ENCODE peak calls at places on chromosome 13, in six cellular contexts. F is GM12878, O is HCT116, T is K562, V is HepG2, M is H1. D is an unnamed sample. For H3K36me3, the result is how much of the 10 kb centered on the place peaks cover.

GRCh38 chr13:87094646-87095045 is 576.5 kb upstream of the SLITRK5 start:
- DNase-seq in M (no peak), F (no peak), T (no peak), V (no peak), O (no peak), D (no peak)

GRCh38 chr13:98105929-98106336 is 37.0 kb upstream of the FARP1 start:
- DNase-seq in F (no peak), V (peak), M (no peak), O (no peak), T (peak), D (no peak)

GRCh38 chr13:26679945-26680516 is 80.6 kb downstream of the GPR12 start:
- DNase-seq in M (no peak), O (no peak), V (no peak), F (no peak), T (no peak), D (no peak)

GRCh38 chr13:77988355-77988754 is 69.7 kb upstream of the EDNRB start:
- DNase-seq in O (no peak), M (no peak), T (no peak), V (no peak), F (no peak), D (no peak)

GRCh38 chr13:23963947-23964346 is 66.6 kb upstream of the C1QTNF9B start:
- DNase-seq in T (no peak), O (no peak), V (no peak), M (no peak), F (no peak), D (no peak)

GRCh38 chr13:78012046-78012445 is 93.4 kb upstream of the EDNRB start:
- DNase-seq in V (no peak), M (no peak), O (no peak), F (no peak), T (no peak), D (no peak)

GRCh38 chr13:24693862-24694471 is 13.8 kb downstream of the ATP12A start:
- DNase-seq in M (peak), F (no peak), O (peak), T (peak), V (peak), D (no peak)

GRCh38 chr13:19052931-19053330 is 128.7 kb downstream of the TUBA3C start:
- DNase-seq in T (no peak), F (no peak), M (no peak), O (no peak), V (no peak), D (no peak)

GRCh38 chr13:29892149-29892548 is 41.7 kb upstream of the UBL3 start:
- DNase-seq in F (no peak), O (no peak), T (no peak), M (no peak), V (no peak), D (no peak)

GRCh38 chr13:50127726-50128291 is 112.6 kb downstream of the KCNRG start:
- DNase-seq in T (no peak), O (no peak), M (peak), F (no peak), V (no peak), D (no peak)

GRCh38 chr13:79775830-79776229 is 294.9 kb downstream of the NDFIP2 start:
- DNase-seq in V (peak), M (no peak), O (peak), T (no peak), F (no peak), D (peak)

GRCh38 chr13:99626461-99627082 is 125.3 kb downstream of the TM9SF2 start:
- DNase-seq in M (no peak), O (peak), T (no peak), F (no peak), V (no peak), D (no peak)

GRCh38 chr13:85900521-85900920 is 101.3 kb upstream of the SLITRK6 start:
- DNase-seq in M (no peak), V (no peak), O (no peak), T (no peak), F (no peak), D (no peak)

GRCh38 chr13:111186305-111186930 is 71.3 kb downstream of the ARHGEF7 start:
- DNase-seq in T (no peak), O (no peak), V (no peak), M (no peak), F (no peak), D (no peak)
- TF ChIP-seq ZNF274 in T (no peak), O (no peak), V (no peak), M (no peak), F (no peak), D (no peak)

GRCh38 chr13:40940841-40941240 is 78.3 kb downstream of the ELF1 start:
- DNase-seq in V (no peak), M (no peak), T (no peak), F (no peak), O (no peak), D (no peak)
- H3K36me3 ChIP-seq in V (under half), M (under half), T (half or more), F (under half), O (under half), D (under half)

DNA sequence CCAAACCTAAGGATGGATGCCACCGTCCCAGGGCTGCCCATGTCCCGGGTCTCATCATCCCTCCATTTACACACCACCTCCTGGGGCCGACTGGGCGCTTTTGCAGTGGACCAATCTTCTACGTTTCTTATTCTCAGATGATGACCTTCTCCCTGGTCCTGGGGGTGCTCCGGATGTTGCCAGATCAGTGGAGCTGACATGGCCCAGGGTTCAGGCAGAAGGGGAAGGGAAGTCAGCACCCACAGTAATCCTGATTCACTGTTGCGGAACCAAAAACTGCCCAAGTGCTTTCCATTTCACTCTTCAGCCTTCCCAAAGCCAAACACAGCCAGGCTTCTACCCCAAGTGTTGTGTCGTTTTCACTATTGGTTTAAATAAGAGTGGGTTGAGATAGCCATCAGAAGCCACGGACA is 29.8 kb downstream of the RAB20 start:
- DNase-seq in T (no peak), V (no peak), M (no peak), F (no peak), O (no peak), D (no peak)
- TF ChIP-seq ZNF274 in T (no peak), V (no peak), M (no peak), F (no peak), O (no peak), D (no peak)

GRCh38 chr13:33138441-33138840 is 122.2 kb downstream of the KL start:
- DNase-seq in T (no peak), F (no peak), V (no peak), M (no peak), O (no peak), D (no peak)
- H3K36me3 ChIP-seq in T (under half), F (under half), V (under half), M (under half), O (under half), D (under half)

GRCh38 chr13:33543631-33544030 is 258.1 kb upstream of the STARD13 start:
- DNase-seq in T (no peak), O (no peak), M (no peak), F (no peak), V (no peak), D (no peak)
- TF ChIP-seq ZNF274 in T (no peak), O (no peak), M (no peak), F (no peak), V (no peak), D (no peak)

DNA sequence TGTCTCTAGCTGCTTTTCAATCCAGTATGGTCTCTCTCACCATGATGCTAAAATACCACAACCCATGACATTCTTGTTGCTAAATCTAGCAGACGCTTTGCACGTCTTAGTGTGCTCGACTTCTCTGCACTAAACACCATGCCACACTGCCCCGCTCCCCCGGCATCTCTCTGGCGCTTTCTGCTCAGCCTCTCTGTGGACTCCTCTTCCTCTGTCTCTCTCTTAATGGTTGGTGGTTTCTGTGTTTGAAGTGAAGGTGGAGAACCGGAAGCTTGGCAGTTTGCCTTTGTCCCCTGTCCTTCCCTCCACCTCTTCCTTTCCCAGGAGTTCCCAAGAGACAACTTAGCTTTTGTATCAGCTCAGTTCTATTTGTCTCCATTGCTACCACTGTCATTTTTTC is 8.8 kb downstream of the ERCC5 start:
- DNase-seq in M (no peak), O (no peak), F (no peak), V (no peak), T (no peak), D (no peak)
- H3K36me3 ChIP-seq in M (under half), O (under half), F (under half), V (under half), T (half or more), D (under half)

GRCh38 chr13:20360041-20360491 is 127.9 kb upstream of the GJB6 start:
- DNase-seq in F (no peak), V (no peak), M (no peak), O (no peak), T (no peak), D (no peak)

GRCh38 chr13:20358022-20358421 is 125.9 kb upstream of the GJB6 start:
- DNase-seq in T (no peak), O (no peak), F (no peak), V (no peak), M (no peak), D (no peak)

GRCh38 chr13:20356437-20356836 is 124.3 kb upstream of the GJB6 start:
- DNase-seq in O (no peak), T (no peak), M (no peak), F (no peak), V (no peak), D (no peak)

GRCh38 chr13:20360835-20361412 is 128.8 kb upstream of the GJB6 start:
- DNase-seq in O (no peak), F (no peak), T (no peak), M (no peak), V (no peak), D (no peak)

GRCh38 chr13:20359335-20359734 is 127.2 kb upstream of the GJB6 start:
- DNase-seq in F (no peak), V (peak), O (peak), T (no peak), M (no peak), D (no peak)
- TF ChIP-seq ZNF274 in F (no peak), V (no peak), O (no peak), T (no peak), M (no peak), D (no peak)

GRCh38 chr13:41071775-41072174 is 10.5 kb downstream of the WBP4 start:
- DNase-seq in V (no peak), T (no peak), M (no peak), F (no peak), O (no peak), D (no peak)

GRCh38 chr13:41077475-41077874 is 16.2 kb downstream of the WBP4 start:
- DNase-seq in O (no peak), T (no peak), V (no peak), M (no peak), F (no peak), D (no peak)

GRCh38 chr13:41075034-41075433 is 13.7 kb downstream of the WBP4 start:
- DNase-seq in V (no peak), O (no peak), M (no peak), T (peak), F (no peak), D (no peak)

GRCh38 chr13:41075485-41075884 is 14.2 kb downstream of the WBP4 start:
- DNase-seq in T (no peak), O (no peak), V (no peak), F (no peak), M (no peak), D (no peak)

GRCh38 chr13:41074523-41074922 is 13.2 kb downstream of the WBP4 start:
- DNase-seq in M (no peak), V (no peak), O (no peak), T (no peak), F (no peak), D (no peak)
- H3K36me3 ChIP-seq in M (half or more), V (under half), O (half or more), T (half or more), F (under half), D (half or more)

D was measured in NT2/D1.